ENCODE peak calls at places on chromosomes 16 and 17, in six cellular contexts. E, C, F, Z, Q and X are unnamed samples.

GRCh38 chr17:14320734-14321475 is 20.0 kb downstream of the HS3ST3B1 start:
- DNase-seq in Q (no peak), Z (no peak), E (peak; percentile 48), F (no peak), C (no peak), X (no peak)

GRCh38 chr16:5065813-5066212 is at the start of gene C16orf89:
- DNase-seq in E (no peak), C (no peak), F (no peak), Q (no peak), Z (no peak), X (no peak)

GRCh38 chr17:83078378-83079339 is 750 bp upstream of the METRNL start:
- DNase-seq in E (peak; percentile 47), F (no peak), Q (no peak), C (no peak), Z (no peak), X (peak; percentile 27)

GRCh38 chr16:2071454-2072263 is 23.9 kb downstream of the TSC2 start:
- DNase-seq in E (no peak), F (no peak), Z (no peak), Q (no peak), C (no peak), X (no peak)

GRCh38 chr17:9247401-9247938 is 226.2 kb downstream of the NTN1 start:
- DNase-seq in Q (no peak), C (no peak), Z (no peak), F (no peak), E (no peak), X (no peak)

GRCh38 chr17:68029512-68030215 is 5.9 kb upstream of the KPNA2 start:
- DNase-seq in C (no peak), F (no peak), Q (no peak), E (no peak), Z (no peak), X (no peak)

GRCh38 chr16:30183961-30184429 is 593 bp downstream of the CORO1A start:
- DNase-seq in F (no peak), Q (peak; percentile 79), C (no peak), Z (no peak), E (peak; percentile 5), X (no peak)

GRCh38 chr17:1275962-1276736 is 3.3 kb upstream of the TRARG1 start:
- DNase-seq in F (peak; percentile 66), E (peak; percentile 81), Z (peak; percentile 51), Q (peak; percentile 69), C (peak; percentile 47), X (peak; percentile 83)

GRCh38 chr17:66855204-66855603 is 20.3 kb downstream of the CACNG5 start:
- DNase-seq in Q (no peak), E (no peak), C (no peak), F (no peak), Z (no peak), X (no peak)

GRCh38 chr16:73019456-73020362 is 28.2 kb downstream of the ZFHX3 start:
- DNase-seq in Q (no peak), F (no peak), Z (peak; percentile 85), C (no peak), E (no peak), X (no peak)

GRCh38 chr16:67156146-67156844 is 3.4 kb downstream of the TRADD start:
- DNase-seq in F (no peak), Q (no peak), E (no peak), Z (no peak), C (no peak), X (no peak)

GRCh38 chr17:910503-911194 is 68.9 kb downstream of the NXN start:
- DNase-seq in Q (no peak), Z (no peak), F (no peak), E (no peak), C (no peak), X (no peak)

GRCh38 chr17:50787106-50787505 is 19.8 kb upstream of the ANKRD40CL start:
- DNase-seq in E (no peak), F (no peak), Q (no peak), Z (no peak), C (no peak), X (no peak)

GRCh38 chr17:32314636-32315035 is 27.3 kb downstream of the C17orf75 start:
- DNase-seq in Q (no peak), F (no peak), E (no peak), C (no peak), Z (no peak), X (no peak)

GRCh38 chr17:45143767-45144198 is 4.5 kb upstream of the HEXIM1 start:
- DNase-seq in E (peak; percentile 44), C (peak; percentile 97), Z (peak; percentile 95), Q (peak; percentile 14), F (no peak), X (peak; percentile 47)

GRCh38 chr17:43754947-43755346 is 3.6 kb downstream of the SOST start:
- DNase-seq in Q (no peak), E (peak; percentile 20), F (no peak), C (no peak), Z (no peak), X (no peak)

GRCh38 chr17:75130632-75131277 is 787 bp downstream of the NT5C start:
- DNase-seq in E (peak; percentile 67), Q (no peak), Z (peak; percentile 66), F (peak; percentile 42), C (peak; percentile 56), X (peak; percentile 61)

GRCh38 chr16:87150359-87151280 is 166.6 kb downstream of the C16orf95 start:
- DNase-seq in Q (no peak), F (no peak), Z (peak; percentile 26), E (no peak), C (no peak), X (no peak)

GRCh38 chr16:53881371-53881770 is 177.4 kb downstream of the FTO start:
- DNase-seq in F (no peak), C (no peak), Q (no peak), Z (peak; percentile 52), E (no peak), X (no peak)

GRCh38 chr16:72124761-72125634 is 31.4 kb downstream of the DHX38 start:
- DNase-seq in C (peak; percentile 32), E (peak; percentile 79), Q (peak; percentile 38), F (peak; percentile 58), Z (peak; percentile 88), X (peak; percentile 76)

GRCh38 chr17:18181358-18181757 is 2.3 kb upstream of the ALKBH5 start:
- DNase-seq in E (no peak), Q (no peak), F (no peak), Z (peak; percentile 49), C (peak; percentile 76), X (no peak)

GRCh38 chr16:81556715-81557284 is 112.2 kb downstream of the CMIP start:
- DNase-seq in Q (peak; percentile 5), F (no peak), Z (no peak), E (no peak), C (peak; percentile 35), X (no peak)

GRCh38 chr17:283911-284675 is 68.5 kb downstream of the RPH3AL start:
- DNase-seq in Z (no peak), E (no peak), C (no peak), Q (no peak), F (no peak), X (no peak)

GRCh38 chr17:40901981-40902862 is 17.2 kb upstream of the KRT20 start:
- DNase-seq in F (no peak), E (no peak), Z (no peak), C (no peak), Q (no peak), X (no peak)

GRCh38 chr17:73342549-73343167 is 30.9 kb upstream of the CDC42EP4 start:
- DNase-seq in Q (no peak), E (no peak), F (no peak), Z (peak; percentile 58), C (no peak), X (no peak)
- TF ChIP-seq CTCF in Q (no peak), E (no peak), F (no peak), Z (peak; percentile 47), C (no peak), X (no peak)

DNA sequence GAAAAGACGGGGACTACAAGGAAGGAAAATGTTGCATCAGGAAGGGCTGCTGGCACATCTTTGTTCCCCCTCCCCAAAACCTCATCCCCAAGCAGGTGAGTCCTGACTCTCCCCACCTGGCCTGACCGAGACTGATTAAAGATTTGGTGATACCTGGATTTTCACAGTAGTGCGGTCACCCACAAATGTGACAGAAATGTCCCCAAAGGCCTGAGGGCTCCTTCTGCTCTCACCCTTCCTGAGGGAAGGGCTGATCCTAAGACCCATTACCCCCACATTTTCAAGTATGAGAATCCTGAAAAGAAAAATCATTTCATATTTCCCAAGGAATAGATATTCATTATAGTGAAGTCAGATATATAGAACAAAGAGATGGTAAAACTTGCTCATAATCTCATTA is 28.8 kb downstream of the TBC1D3B start:
- DNase-seq in E (no peak), Q (no peak), Z (no peak), F (no peak), C (no peak), X (no peak)
- TF ChIP-seq CTCF in E (no peak), Q (no peak), Z (no peak), F (no peak), C (no peak), X (no peak)

DNA sequence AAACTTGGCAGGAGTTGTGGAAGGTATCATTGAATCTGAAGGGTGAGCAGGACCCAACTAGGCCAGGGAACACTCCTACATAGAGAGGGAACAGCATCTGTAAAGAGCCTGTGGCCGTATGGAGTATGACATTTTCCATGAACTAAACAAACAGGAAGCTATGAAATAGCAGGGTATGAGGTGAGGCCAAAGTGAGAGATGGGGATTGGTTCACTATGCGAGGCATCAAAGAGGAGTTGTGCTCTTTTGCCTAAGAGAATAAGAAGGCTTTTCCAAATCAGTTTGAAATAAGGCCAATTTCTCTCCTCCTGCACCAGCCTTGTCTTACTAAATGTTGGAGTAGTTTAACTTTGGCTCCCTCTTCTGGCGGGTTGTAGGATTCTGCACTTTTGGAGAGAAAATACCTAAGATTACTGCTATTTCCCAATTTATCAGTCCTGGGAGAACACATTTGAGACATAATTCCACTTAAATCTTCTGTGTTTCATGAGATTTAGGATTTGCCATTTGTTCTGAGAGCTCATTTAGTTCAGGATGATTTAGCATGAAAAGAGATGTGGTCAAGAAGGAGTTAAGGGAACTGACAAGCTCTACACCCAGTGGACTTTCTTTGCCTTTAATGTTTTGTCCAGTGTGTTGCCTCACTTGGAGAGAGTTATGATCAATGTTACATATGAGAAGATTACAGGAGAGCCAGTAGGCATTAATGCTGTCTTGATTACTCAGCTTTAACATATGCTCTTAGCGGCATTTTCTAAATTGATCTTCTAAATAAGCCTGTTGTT is 55.4 kb downstream of the TNRC6C start:
- DNase-seq in E (peak; percentile 48), Q (peak; percentile 33), F (no peak), C (peak; percentile 72), Z (peak; percentile 91), X (peak; percentile 49)
- TF ChIP-seq CTCF in E (peak; percentile 76), Q (peak; percentile 82), F (peak; percentile 83), C (peak; percentile 83), Z (peak; percentile 68), X (peak; percentile 83)

DNA sequence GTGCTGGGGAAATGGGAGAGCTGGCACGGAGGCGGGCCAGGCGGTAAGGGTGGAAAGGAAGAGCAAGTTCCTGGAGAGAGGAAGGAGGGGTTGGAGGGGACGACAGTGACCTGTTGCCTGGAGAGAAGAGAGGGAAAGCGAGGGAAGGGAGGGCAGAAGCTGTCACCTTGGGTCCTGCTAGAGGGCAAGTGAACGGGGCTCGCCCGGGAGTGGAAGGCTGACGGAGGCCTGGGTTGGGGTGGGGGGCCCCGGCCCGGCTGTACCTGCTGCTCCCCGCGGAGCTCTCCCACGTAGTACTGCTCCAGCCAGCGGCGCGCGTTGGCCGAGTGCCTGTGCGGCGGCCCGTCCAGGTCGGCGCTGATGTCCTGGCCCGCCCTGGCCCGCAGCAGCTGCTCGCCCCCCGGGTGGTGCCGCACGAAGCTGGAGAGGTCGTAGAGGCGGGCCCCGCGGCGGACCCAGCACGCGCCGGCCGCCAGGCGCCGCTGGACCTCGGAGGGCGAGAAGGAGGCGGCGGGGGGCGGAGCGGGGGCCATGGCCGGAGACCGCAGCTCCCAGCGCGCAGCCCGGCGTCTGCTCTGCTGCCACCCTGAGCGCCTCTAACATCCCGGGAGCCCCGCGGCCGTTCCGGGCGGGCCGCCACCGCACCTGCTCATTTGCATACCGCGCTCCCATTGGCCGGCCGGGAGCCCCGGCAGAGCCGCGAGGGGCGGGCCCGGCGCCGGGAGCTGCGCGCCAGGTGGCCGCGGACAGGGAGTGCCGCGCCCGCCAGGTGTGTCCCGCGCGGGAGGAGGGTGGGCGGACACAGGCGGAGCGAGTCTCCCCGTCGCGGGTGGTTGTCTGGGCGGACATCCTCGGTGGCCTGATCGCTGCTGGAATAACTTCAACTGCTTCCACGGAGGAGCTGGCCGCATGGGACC is at the start of gene FA2H:
- DNase-seq in C (no peak), Z (peak; percentile 18), F (peak; percentile 94), E (peak; percentile 96), Q (peak; percentile 34), X (peak; percentile 63)
- TF ChIP-seq CTCF in C (peak; percentile 26), Z (no peak), F (peak; percentile 67), E (peak; percentile 31), Q (no peak), X (peak; percentile 59)